ENCODE peak calls at places on chromosomes 5 and 9, in four cellular contexts. L is hypothalamus; B is stimulated activated CD8-positive, alpha-beta memory T cell treated with anti-CD3 and anti-CD28 coated beads, Interleukin-7, amount 100 ng/mL, for 24 hours; R is HuH-7.5. X is an unnamed sample.

GRCh38 chr5:173746050-173746449 is 129.6 kb upstream of the BOD1 start:
- DNase-seq in L (no peak), B (no peak), R (no peak), X (no peak)

GRCh38 chr5:169904059-169904458 is 76.2 kb downstream of the INSYN2B start:
- DNase-seq in L (no peak), B (no peak), R (no peak), X (no peak)

GRCh38 chr9:21558627-21559401 is 76.7 kb upstream of the IFNE start:
- DNase-seq in L (no peak), B (no peak), R (no peak), X (no peak)

GRCh38 chr9:70085241-70085640 is 41.6 kb downstream of the MAMDC2 start:
- DNase-seq in L (no peak), B (no peak), R (no peak), X (no peak)

GRCh38 chr5:146457431-146457830 is 10.3 kb downstream of the TCERG1 start:
- DNase-seq in L (no peak), B (no peak), R (no peak), X (no peak)

GRCh38 chr9:95627802-95628201 is 111.0 kb upstream of the PTCH1 start:
- DNase-seq in L (no peak), B (no peak), R (no peak), X (no peak)

GRCh38 chr9:90841615-90842014 is 40.0 kb downstream of the SYK start:
- DNase-seq in L (no peak), B (no peak), R (no peak), X (no peak)

GRCh38 chr5:138656916-138657315 is 81.7 kb upstream of the HSPA9 start:
- DNase-seq in L (no peak), B (no peak), R (no peak), X (no peak)

GRCh38 chr5:50923768-50924113 is 257.3 kb downstream of the PARP8 start:
- DNase-seq in L (no peak), B (no peak), R (no peak), X (no peak)

GRCh38 chr5:31722111-31722510 is 83.2 kb downstream of the PDZD2 start:
- DNase-seq in L (no peak), B (no peak), R (no peak), X (no peak)

GRCh38 chr5:11047625-11048024 is 286.6 kb upstream of the DAP start:
- DNase-seq in L (no peak), B (no peak), R (no peak), X (no peak)

GRCh38 chr9:34454571-34455065 is 3.8 kb downstream of the FAM219A start:
- DNase-seq in L (no peak), B (no peak), R (no peak), X (no peak)

GRCh38 chr5:54404568-54404967 is 50.9 kb upstream of the HSPB3 start:
- DNase-seq in L (no peak), B (no peak), R (no peak), X (no peak)

GRCh38 chr5:5145651-5146529 is 5.8 kb downstream of the ADAMTS16 start:
- DNase-seq in L (no peak), B (no peak), R (no peak), X (no peak)

GRCh38 chr5:131821221-131821620 is 24.4 kb upstream of the FNIP1 start:
- DNase-seq in L (no peak), B (no peak), R (no peak), X (no peak)

GRCh38 chr5:79697222-79698164 is 7.9 kb downstream of the CMYA5 start:
- DNase-seq in L (no peak), B (no peak), R (no peak), X (no peak)

GRCh38 chr9:36834736-36835135 is 199.3 kb downstream of the PAX5 start:
- DNase-seq in L (no peak), B (no peak), R (no peak), X (no peak)

GRCh38 chr5:109740329-109740728 is 50.6 kb downstream of the MAN2A1 start:
- DNase-seq in L (no peak), B (no peak), R (no peak), X (no peak)

GRCh38 chr5:57600321-57600720 is 117.7 kb upstream of the ACTBL2 start:
- DNase-seq in L (no peak), B (no peak), R (no peak), X (no peak)

GRCh38 chr5:1901983-1902382 is 19.3 kb upstream of the IRX4 start:
- DNase-seq in L (no peak), B (no peak), R (no peak), X (no peak)

GRCh38 chr9:36765077-36765390 is 192.3 kb downstream of the MELK start:
- DNase-seq in L (no peak), B (no peak), R (no peak), X (peak; percentile 83)

GRCh38 chr9:135179976-135180375 is 92.5 kb downstream of the OLFM1 start:
- DNase-seq in L (no peak), B (no peak), R (no peak), X (no peak)

GRCh38 chr5:151523335-151523734 is 67.8 kb downstream of the FAT2 start:
- DNase-seq in L (no peak), B (no peak), R (peak; percentile 53), X (peak; percentile 58)